ENCODE peak calls at places on chromosomes 12 and 14, in eight cellular contexts. N, K, H, P, W, I, L and U are unnamed samples.

GRCh38 chr14:76514599-76514998 is 138.7 kb downstream of the ESRRB start:
- DNase-seq in N (no peak), K (peak; percentile 19), H (no peak), P (no peak), W (peak; percentile 47), I (no peak), L (no peak), U (no peak)

GRCh38 chr12:51970904-51971646 is 19.6 kb downstream of the ACVR1B start:
- DNase-seq in N (peak; percentile 60), K (peak; percentile 49), H (no peak), P (peak; percentile 59), W (peak; percentile 42), I (peak; percentile 62), L (no peak), U (no peak)

GRCh38 chr12:47867496-47867941 is 37.3 kb downstream of the VDR start:
- DNase-seq in N (peak; percentile 90), K (peak; percentile 89), H (no peak), P (no peak), W (peak; percentile 94), I (no peak), L (no peak), U (no peak)

GRCh38 chr14:71551291-71551955 is 380.8 kb upstream of the RGS6 start:
- DNase-seq in N (peak; percentile 83), K (peak; percentile 30), H (no peak), P (no peak), W (peak; percentile 79), I (no peak), L (no peak), U (no peak)

GRCh38 chr12:64650762-64651161 is 40.5 kb downstream of the RASSF3 start:
- DNase-seq in N (peak; percentile 57), K (no peak), H (peak; percentile 59), P (no peak), W (no peak), I (no peak), L (no peak), U (no peak)

GRCh38 chr12:103495158-103495782 is 498 bp downstream of the C12orf42 start:
- DNase-seq in N (no peak), K (no peak), H (peak; percentile 31), P (peak; percentile 71), W (no peak), I (peak; percentile 82), L (peak; percentile 41), U (no peak)

GRCh38 chr14:50775357-50775756 is 55.6 kb downstream of the NIN start:
- DNase-seq in N (peak; percentile 80), K (peak; percentile 75), H (no peak), P (no peak), W (peak; percentile 93), I (no peak), L (no peak), U (no peak)

GRCh38 chr14:101970830-101971400 is 6.5 kb downstream of the DYNC1H1 start:
- DNase-seq in N (no peak), K (no peak), H (no peak), P (no peak), W (no peak), I (no peak), L (no peak), U (no peak)

GRCh38 chr12:62166525-62166924 is 93.7 kb upstream of the USP15 start:
- DNase-seq in N (no peak), K (peak; percentile 6), H (no peak), P (no peak), W (peak; percentile 69), I (no peak), L (no peak), U (no peak)

GRCh38 chr12:33304176-33304575 is 135.4 kb downstream of the SYT10 start:
- DNase-seq in N (no peak), K (no peak), H (no peak), P (no peak), W (no peak), I (no peak), L (no peak), U (no peak)

GRCh38 chr12:12240671-12241345 is 26.0 kb downstream of the LRP6 start:
- DNase-seq in N (peak; percentile 33), K (peak; percentile 57), H (no peak), P (no peak), W (peak; percentile 44), I (no peak), L (no peak), U (no peak)

GRCh38 chr12:94169495-94169894 is 21.1 kb downstream of the PLXNC1 start:
- DNase-seq in N (no peak), K (no peak), H (no peak), P (no peak), W (no peak), I (no peak), L (no peak), U (no peak)

GRCh38 chr12:127435439-127435838 is 831.5 kb upstream of the TMEM132C start:
- DNase-seq in N (no peak), K (no peak), H (no peak), P (no peak), W (no peak), I (no peak), L (no peak), U (no peak)
- H3K4me1 ChIP-seq in N (no peaks in the 10 kb centered on the region), K (no peaks in the 10 kb centered on the region), H (no peaks in the 10 kb centered on the region), P (no peaks in the 10 kb centered on the region), W (no peaks in the 10 kb centered on the region), I (no peaks in the 10 kb centered on the region), L (no peaks in the 10 kb centered on the region), U (no peaks in the 10 kb centered on the region)

GRCh38 chr14:32711103-32711680 is 227.5 kb upstream of the NPAS3 start:
- DNase-seq in N (peak; percentile 61), K (peak; percentile 67), H (no peak), P (no peak), W (peak; percentile 68), I (no peak), L (no peak), U (peak; percentile 35)

GRCh38 chr14:32708134-32708533 is 230.5 kb upstream of the NPAS3 start:
- DNase-seq in N (no peak), K (no peak), H (no peak), P (no peak), W (no peak), I (no peak), L (no peak), U (no peak)

GRCh38 chr14:32709072-32709471 is 229.6 kb upstream of the NPAS3 start:
- DNase-seq in N (peak; percentile 83), K (peak; percentile 90), H (no peak), P (no peak), W (peak; percentile 90), I (no peak), L (no peak), U (no peak)

GRCh38 chr14:32713856-32714255 is 224.8 kb upstream of the NPAS3 start:
- DNase-seq in N (no peak), K (no peak), H (no peak), P (no peak), W (no peak), I (no peak), L (no peak), U (no peak)

DNA sequence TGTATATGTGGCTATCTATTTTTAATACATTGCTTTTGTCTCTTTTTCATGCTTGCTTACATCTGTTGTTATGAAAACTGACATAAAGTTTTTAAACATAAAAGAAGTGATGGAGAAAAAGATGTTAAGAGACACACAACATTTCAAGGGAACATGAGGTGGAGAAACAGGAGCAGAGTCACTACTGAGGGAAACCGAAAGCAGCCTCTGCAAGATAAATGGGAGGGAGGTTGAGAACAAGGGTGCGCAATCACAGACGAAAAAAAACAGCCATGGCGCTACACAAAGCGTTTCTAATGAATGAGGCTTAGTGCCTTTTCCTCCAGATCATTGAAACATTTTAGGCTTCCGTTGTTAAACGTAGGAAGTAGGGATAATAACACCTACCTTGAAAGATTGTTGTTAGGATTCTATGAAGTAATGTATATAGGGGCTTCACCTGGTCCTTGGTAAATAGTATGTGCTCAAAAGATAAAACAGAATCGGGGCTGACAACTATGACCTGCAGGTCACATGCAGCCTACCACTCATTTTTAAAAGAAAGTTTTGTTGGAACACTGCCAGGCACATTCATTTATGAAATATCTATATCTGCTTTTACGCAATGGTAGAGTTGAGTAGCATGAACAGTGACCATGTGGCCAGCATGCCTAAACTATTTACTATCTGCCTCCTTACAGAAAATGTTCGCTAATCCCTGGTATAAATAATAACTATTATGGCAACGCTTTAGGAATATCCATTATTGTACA is 228.2 kb upstream of the NPAS3 start:
- DNase-seq in N (no peak), K (peak; percentile 61), H (no peak), P (no peak), W (peak; percentile 67), I (no peak), L (no peak), U (no peak)
- H3K27ac ChIP-seq in N (no peak overlapping the region), K (no peak overlapping the region), H (peak overlapping the region; percentile 62), P (no peak overlapping the region), W (peak overlapping the region; percentile 76), I (no peak overlapping the region), L (no peak overlapping the region), U (no peak overlapping the region)

GRCh38 chr14:89977668-89978067 is 21.9 kb downstream of the TDP1 start:
- DNase-seq in N (no peak), K (peak; percentile 3), H (no peak), P (no peak), W (no peak), I (no peak), L (no peak), U (no peak)

DNA sequence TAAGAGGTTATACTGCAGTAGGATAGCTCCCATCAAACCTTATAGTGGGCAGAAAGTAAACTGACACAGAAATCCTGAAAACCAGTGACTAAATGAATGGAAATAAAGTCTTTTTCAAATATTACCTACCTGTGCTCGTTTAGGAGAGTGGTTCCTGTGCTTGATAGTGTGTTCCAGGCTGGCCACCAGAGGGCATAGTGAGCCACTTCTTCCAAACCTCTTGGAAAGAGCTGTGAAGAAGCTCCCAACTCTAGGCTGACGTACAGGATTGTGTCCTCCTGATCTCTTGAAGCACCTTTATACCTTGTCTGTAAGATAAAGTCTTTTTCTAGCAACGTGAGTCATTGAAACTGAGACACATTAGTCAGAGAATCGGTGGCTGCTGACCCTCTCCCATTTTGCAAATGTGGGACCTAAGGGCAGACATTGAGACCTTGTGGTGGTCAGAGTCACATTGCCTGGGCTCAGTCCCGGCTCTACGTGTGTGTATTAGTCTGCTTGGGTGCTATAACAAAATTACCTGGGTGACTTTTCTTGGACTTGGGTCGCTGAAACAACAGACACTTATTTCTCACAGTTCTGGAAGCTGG is 17.6 kb downstream of the TDP1 start:
- DNase-seq in N (peak; percentile 76), K (peak; percentile 82), H (peak; percentile 60), P (no peak), W (peak; percentile 76), I (peak; percentile 77), L (peak; percentile 62), U (no peak)
- H3K36me3 ChIP-seq in N (peaks cover 75% of the 10 kb centered on the region), K (peaks cover 41% of the 10 kb centered on the region), H (peaks cover 19% of the 10 kb centered on the region), P (peaks cover 40% of the 10 kb centered on the region), W (peaks cover 19% of the 10 kb centered on the region), I (peaks cover 5% of the 10 kb centered on the region), L (peaks cover 43% of the 10 kb centered on the region), U (peaks cover 20% of the 10 kb centered on the region)

DNA sequence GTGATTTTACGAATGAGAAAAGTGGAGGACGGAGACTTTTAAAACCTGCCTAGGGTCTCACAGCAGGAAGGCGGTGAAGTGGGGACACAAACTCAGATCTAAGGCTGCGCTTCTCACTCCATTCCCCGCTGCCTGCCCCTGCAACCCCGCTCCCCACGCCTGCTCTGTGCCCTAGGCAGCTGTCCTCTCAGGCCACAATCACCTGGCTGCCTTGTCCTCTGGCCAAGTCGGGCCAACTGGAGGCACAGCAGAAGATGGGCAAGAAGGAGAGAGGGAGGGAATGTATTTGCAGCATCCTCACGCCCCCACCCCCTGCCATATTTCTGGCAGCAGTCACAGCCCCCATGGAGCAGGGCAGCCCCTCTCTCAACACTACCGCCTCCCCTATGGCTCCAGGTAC is 94.9 kb downstream of the CHGA start:
- DNase-seq in N (no peak), K (no peak), H (no peak), P (no peak), W (no peak), I (no peak), L (no peak), U (no peak)
- H3K4me1 ChIP-seq in N (peaks cover 13% of the 10 kb centered on the region), K (peaks cover 22% of the 10 kb centered on the region), H (peaks cover 49% of the 10 kb centered on the region), P (peaks cover 9% of the 10 kb centered on the region), W (peaks cover 18% of the 10 kb centered on the region), I (peaks cover 20% of the 10 kb centered on the region), L (peaks cover 15% of the 10 kb centered on the region), U (no peaks in the 10 kb centered on the region)